ENCODE peak calls at places on chromosomes 7 and 10, in five cellular contexts. One of them, this sample, is unnamed.

GRCh38 chr10:21525367-21526183 is at the start of gene SKIDA1:
- DNase-seq in left ventricle myocardium inferior: peak
- DNase-seq in lung: peak
- DNase-seq in fibroblast of mammary gland: peak
- DNase-seq in brain microvascular endothelial cell: peak
- DNase-seq in this sample: peak

GRCh38 chr7:124700655-124701054 is 64.9 kb downstream of the GPR37 start:
- DNase-seq in brain microvascular endothelial cell: no peak
- DNase-seq in left ventricle myocardium inferior: no peak
- DNase-seq in lung: no peak
- DNase-seq in fibroblast of mammary gland: no peak
- DNase-seq in this sample: no peak

GRCh38 chr7:20152511-20152910 is 64.7 kb downstream of the MACC1 start:
- DNase-seq in brain microvascular endothelial cell: no peak
- DNase-seq in left ventricle myocardium inferior: no peak
- DNase-seq in fibroblast of mammary gland: no peak
- DNase-seq in lung: no peak
- DNase-seq in this sample: no peak

GRCh38 chr7:102009628-102010027 is 192.2 kb downstream of the CUX1 start:
- DNase-seq in brain microvascular endothelial cell: peak
- DNase-seq in fibroblast of mammary gland: no peak
- DNase-seq in left ventricle myocardium inferior: no peak
- DNase-seq in lung: no peak
- DNase-seq in this sample: no peak

GRCh38 chr10:15313844-15314243 is 57.2 kb downstream of the FAM171A1 start:
- DNase-seq in brain microvascular endothelial cell: peak
- DNase-seq in lung: no peak
- DNase-seq in fibroblast of mammary gland: no peak
- DNase-seq in left ventricle myocardium inferior: no peak
- DNase-seq in this sample: peak

GRCh38 chr10:44635181-44635580 is 250.3 kb upstream of the CXCL12 start:
- DNase-seq in left ventricle myocardium inferior: no peak
- DNase-seq in lung: no peak
- DNase-seq in fibroblast of mammary gland: no peak
- DNase-seq in brain microvascular endothelial cell: no peak
- DNase-seq in this sample: no peak

GRCh38 chr10:116417821-116418220 is 9.8 kb upstream of the PNLIPRP3 start:
- DNase-seq in lung: no peak
- DNase-seq in brain microvascular endothelial cell: no peak
- DNase-seq in left ventricle myocardium inferior: no peak
- DNase-seq in fibroblast of mammary gland: no peak
- DNase-seq in this sample: no peak

GRCh38 chr10:79111427-79111826 is 42.7 kb downstream of the ZMIZ1 start:
- DNase-seq in lung: no peak
- DNase-seq in left ventricle myocardium inferior: no peak
- DNase-seq in fibroblast of mammary gland: peak
- DNase-seq in brain microvascular endothelial cell: peak
- DNase-seq in this sample: no peak

GRCh38 chr10:28954211-28954610 is 276.9 kb downstream of the BAMBI start:
- DNase-seq in left ventricle myocardium inferior: no peak
- DNase-seq in brain microvascular endothelial cell: no peak
- DNase-seq in lung: no peak
- DNase-seq in fibroblast of mammary gland: no peak
- DNase-seq in this sample: no peak

GRCh38 chr10:62850646-62851045 is 34.5 kb upstream of the EGR2 start:
- DNase-seq in brain microvascular endothelial cell: no peak
- DNase-seq in lung: no peak
- DNase-seq in fibroblast of mammary gland: no peak
- DNase-seq in left ventricle myocardium inferior: no peak
- DNase-seq in this sample: no peak

GRCh38 chr10:71530781-71531180 is 134.1 kb downstream of the CDH23 start:
- DNase-seq in lung: no peak
- DNase-seq in left ventricle myocardium inferior: no peak
- DNase-seq in brain microvascular endothelial cell: no peak
- DNase-seq in fibroblast of mammary gland: no peak
- DNase-seq in this sample: no peak

GRCh38 chr10:20748551-20748950 is 148.6 kb downstream of the NEBL start:
- DNase-seq in lung: no peak
- DNase-seq in fibroblast of mammary gland: peak
- DNase-seq in brain microvascular endothelial cell: no peak
- DNase-seq in left ventricle myocardium inferior: no peak
- DNase-seq in this sample: no peak

GRCh38 chr7:49294611-49295010 is 370.3 kb downstream of the CDC14C start:
- DNase-seq in lung: no peak
- DNase-seq in fibroblast of mammary gland: peak
- DNase-seq in brain microvascular endothelial cell: no peak
- DNase-seq in left ventricle myocardium inferior: no peak
- DNase-seq in this sample: no peak

GRCh38 chr7:27961255-27961654 is 219.3 kb downstream of the JAZF1 start:
- DNase-seq in left ventricle myocardium inferior: no peak
- DNase-seq in fibroblast of mammary gland: peak
- DNase-seq in brain microvascular endothelial cell: peak
- DNase-seq in lung: no peak
- DNase-seq in this sample: no peak

GRCh38 chr7:46544396-46545008 is 623.4 kb upstream of the IGFBP3 start:
- DNase-seq in lung: no peak
- DNase-seq in brain microvascular endothelial cell: no peak
- DNase-seq in left ventricle myocardium inferior: no peak
- DNase-seq in fibroblast of mammary gland: peak
- DNase-seq in this sample: no peak

GRCh38 chr10:33556581-33556980 is 222.1 kb upstream of the NRP1 start:
- DNase-seq in brain microvascular endothelial cell: no peak
- DNase-seq in lung: no peak
- DNase-seq in left ventricle myocardium inferior: no peak
- DNase-seq in fibroblast of mammary gland: no peak
- DNase-seq in this sample: no peak

GRCh38 chr10:99532687-99533495 is at the start of gene NKX2-3:
- DNase-seq in brain microvascular endothelial cell: no peak
- DNase-seq in fibroblast of mammary gland: peak
- DNase-seq in left ventricle myocardium inferior: peak
- DNase-seq in lung: peak
- DNase-seq in this sample: no peak

GRCh38 chr7:134448359-134449229 is 10.3 kb downstream of the AKR1B1 start:
- DNase-seq in fibroblast of mammary gland: peak
- DNase-seq in brain microvascular endothelial cell: peak
- DNase-seq in left ventricle myocardium inferior: no peak
- DNase-seq in lung: no peak
- DNase-seq in this sample: no peak

GRCh38 chr10:132105302-132105995 is 39.7 kb downstream of the JAKMIP3 start:
- DNase-seq in lung: peak
- DNase-seq in left ventricle myocardium inferior: no peak
- DNase-seq in brain microvascular endothelial cell: no peak
- DNase-seq in fibroblast of mammary gland: no peak
- DNase-seq in this sample: no peak

GRCh38 chr10:84395581-84395980 is 67.2 kb downstream of the CCSER2 start:
- DNase-seq in brain microvascular endothelial cell: peak
- DNase-seq in left ventricle myocardium inferior: no peak
- DNase-seq in lung: no peak
- DNase-seq in fibroblast of mammary gland: no peak
- DNase-seq in this sample: no peak

GRCh38 chr10:62062752-62063512 is 161.4 kb downstream of the ARID5B start:
- DNase-seq in left ventricle myocardium inferior: no peak
- DNase-seq in brain microvascular endothelial cell: no peak
- DNase-seq in fibroblast of mammary gland: peak
- DNase-seq in lung: no peak
- DNase-seq in this sample: no peak

GRCh38 chr10:25805986-25806385 is 128.0 kb upstream of the MYO3A start:
- DNase-seq in lung: no peak
- DNase-seq in fibroblast of mammary gland: no peak
- DNase-seq in brain microvascular endothelial cell: no peak
- DNase-seq in left ventricle myocardium inferior: no peak
- DNase-seq in this sample: no peak

DNA sequence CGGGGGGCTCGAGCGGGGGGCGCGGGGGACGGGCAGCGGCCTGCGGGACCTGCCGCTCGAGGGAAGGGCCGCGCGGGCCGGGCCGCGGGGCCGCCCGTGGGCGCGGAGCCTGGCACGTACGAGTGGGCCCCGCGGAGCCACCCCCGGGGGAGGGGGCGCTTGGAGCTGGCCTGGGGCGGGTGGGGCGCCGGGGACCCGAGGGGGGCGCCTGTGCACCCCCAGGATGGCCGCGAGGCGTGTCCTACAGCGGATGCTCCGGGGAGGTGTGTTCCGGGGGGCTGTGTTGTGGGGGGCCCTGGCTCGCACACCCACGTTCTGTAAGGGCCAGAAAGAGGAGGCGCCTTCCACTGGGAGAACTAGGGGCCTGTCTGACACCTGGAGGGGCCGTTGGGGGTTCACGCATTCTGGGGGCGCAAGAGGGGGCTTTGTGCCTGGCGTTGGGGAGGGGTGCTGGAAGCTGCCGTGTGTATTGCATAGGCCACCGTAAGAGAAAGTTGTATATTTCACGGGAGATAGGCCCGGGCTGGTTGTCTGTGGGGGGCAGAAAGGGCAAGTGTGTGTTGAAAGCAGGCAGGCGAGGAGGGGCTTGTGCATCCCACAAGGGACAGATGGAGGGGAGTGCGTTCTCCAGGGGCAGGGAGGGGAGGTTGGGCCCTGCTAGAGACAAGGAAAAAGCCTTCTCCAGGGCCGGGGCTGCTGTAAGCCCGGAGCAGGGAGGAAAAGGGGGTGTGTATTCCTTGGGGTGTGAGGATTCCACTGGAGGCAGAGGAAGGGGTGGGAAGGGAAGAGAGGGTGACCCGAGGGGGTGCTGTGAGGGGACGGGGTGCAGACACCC is 689 bp downstream of the VPS37D start:
- DNase-seq in left ventricle myocardium inferior: no peak
- DNase-seq in fibroblast of mammary gland: no peak
- DNase-seq in lung: no peak
- DNase-seq in brain microvascular endothelial cell: no peak
- DNase-seq in this sample: no peak
- H3K4me3 ChIP-seq in left ventricle myocardium inferior: peak
- H3K4me3 ChIP-seq in fibroblast of mammary gland: peak
- H3K4me3 ChIP-seq in lung: peak
- H3K4me3 ChIP-seq in brain microvascular endothelial cell: peak
- H3K4me3 ChIP-seq in this sample: peak

GRCh38 chr7:5394264-5395105 is 29.1 kb downstream of the TNRC18 start:
- DNase-seq in fibroblast of mammary gland: no peak
- DNase-seq in left ventricle myocardium inferior: no peak
- DNase-seq in brain microvascular endothelial cell: no peak
- DNase-seq in lung: no peak
- DNase-seq in this sample: no peak

GRCh38 chr7:5397657-5398237 is 25.9 kb downstream of the TNRC18 start:
- DNase-seq in brain microvascular endothelial cell: no peak
- DNase-seq in lung: no peak
- DNase-seq in fibroblast of mammary gland: no peak
- DNase-seq in left ventricle myocardium inferior: no peak
- DNase-seq in this sample: no peak

GRCh38 chr7:5395246-5395645 is 28.4 kb downstream of the TNRC18 start:
- DNase-seq in fibroblast of mammary gland: no peak
- DNase-seq in left ventricle myocardium inferior: no peak
- DNase-seq in brain microvascular endothelial cell: no peak
- DNase-seq in lung: no peak
- DNase-seq in this sample: no peak

GRCh38 chr7:5396542-5396941 is 27.1 kb downstream of the TNRC18 start:
- DNase-seq in lung: peak
- DNase-seq in brain microvascular endothelial cell: no peak
- DNase-seq in left ventricle myocardium inferior: no peak
- DNase-seq in fibroblast of mammary gland: peak
- DNase-seq in this sample: no peak

DNA sequence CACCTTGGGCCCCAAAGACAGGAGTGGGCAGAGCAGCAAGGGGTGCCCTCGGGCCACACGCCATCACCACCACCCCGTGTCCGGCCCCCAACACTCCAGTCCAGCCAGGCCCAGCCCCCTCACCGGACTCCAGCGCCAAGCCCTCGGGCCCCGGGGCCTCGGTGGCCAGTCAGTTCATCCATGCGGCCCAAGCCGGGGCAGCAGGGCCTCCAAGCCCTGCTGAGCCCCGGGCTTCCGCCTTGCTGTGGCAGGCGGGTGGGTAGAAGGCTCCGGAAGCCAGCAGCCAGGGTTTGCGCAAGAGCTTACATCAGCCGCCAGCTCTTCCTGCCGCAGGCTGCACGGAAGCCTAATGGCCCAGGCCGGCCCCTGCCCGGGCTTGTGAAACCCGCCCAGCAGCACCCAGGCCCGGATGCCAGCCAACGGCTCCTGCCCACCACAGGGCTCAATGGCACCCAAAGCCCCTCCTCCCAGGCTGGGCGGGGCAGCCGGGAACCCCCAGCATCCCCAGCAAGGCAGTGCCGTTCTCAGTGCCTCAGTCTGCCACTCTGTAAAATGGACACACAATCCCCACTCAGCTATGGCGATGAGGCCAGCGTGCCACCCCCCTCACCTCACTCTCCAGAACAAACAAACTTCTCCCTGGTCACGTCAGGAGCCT is 26.5 kb downstream of the TNRC18 start:
- DNase-seq in fibroblast of mammary gland: peak
- DNase-seq in left ventricle myocardium inferior: peak
- DNase-seq in brain microvascular endothelial cell: no peak
- DNase-seq in lung: peak
- DNase-seq in this sample: peak
- H3K4me3 ChIP-seq in fibroblast of mammary gland: peak
- H3K4me3 ChIP-seq in left ventricle myocardium inferior: peak
- H3K4me3 ChIP-seq in brain microvascular endothelial cell: no peak
- H3K4me3 ChIP-seq in lung: peak
- H3K4me3 ChIP-seq in this sample: peak

GRCh38 chr10:88705951-88706350 is at the start of gene LIPK:
- DNase-seq in brain microvascular endothelial cell: no peak
- DNase-seq in lung: no peak
- DNase-seq in left ventricle myocardium inferior: no peak
- DNase-seq in fibroblast of mammary gland: no peak
- DNase-seq in this sample: no peak

GRCh38 chr10:88702848-88703597 is 3.0 kb upstream of the LIPK start:
- DNase-seq in brain microvascular endothelial cell: no peak
- DNase-seq in lung: no peak
- DNase-seq in fibroblast of mammary gland: peak
- DNase-seq in left ventricle myocardium inferior: no peak
- DNase-seq in this sample: no peak

GRCh38 chr10:88707429-88708110 is 1.5 kb downstream of the LIPK start:
- DNase-seq in brain microvascular endothelial cell: peak
- DNase-seq in left ventricle myocardium inferior: no peak
- DNase-seq in fibroblast of mammary gland: peak
- DNase-seq in lung: no peak
- DNase-seq in this sample: no peak
- H3K4me3 ChIP-seq in brain microvascular endothelial cell: no peak
- H3K4me3 ChIP-seq in left ventricle myocardium inferior: no peak
- H3K4me3 ChIP-seq in fibroblast of mammary gland: no peak
- H3K4me3 ChIP-seq in lung: no peak
- H3K4me3 ChIP-seq in this sample: no peak

DNA sequence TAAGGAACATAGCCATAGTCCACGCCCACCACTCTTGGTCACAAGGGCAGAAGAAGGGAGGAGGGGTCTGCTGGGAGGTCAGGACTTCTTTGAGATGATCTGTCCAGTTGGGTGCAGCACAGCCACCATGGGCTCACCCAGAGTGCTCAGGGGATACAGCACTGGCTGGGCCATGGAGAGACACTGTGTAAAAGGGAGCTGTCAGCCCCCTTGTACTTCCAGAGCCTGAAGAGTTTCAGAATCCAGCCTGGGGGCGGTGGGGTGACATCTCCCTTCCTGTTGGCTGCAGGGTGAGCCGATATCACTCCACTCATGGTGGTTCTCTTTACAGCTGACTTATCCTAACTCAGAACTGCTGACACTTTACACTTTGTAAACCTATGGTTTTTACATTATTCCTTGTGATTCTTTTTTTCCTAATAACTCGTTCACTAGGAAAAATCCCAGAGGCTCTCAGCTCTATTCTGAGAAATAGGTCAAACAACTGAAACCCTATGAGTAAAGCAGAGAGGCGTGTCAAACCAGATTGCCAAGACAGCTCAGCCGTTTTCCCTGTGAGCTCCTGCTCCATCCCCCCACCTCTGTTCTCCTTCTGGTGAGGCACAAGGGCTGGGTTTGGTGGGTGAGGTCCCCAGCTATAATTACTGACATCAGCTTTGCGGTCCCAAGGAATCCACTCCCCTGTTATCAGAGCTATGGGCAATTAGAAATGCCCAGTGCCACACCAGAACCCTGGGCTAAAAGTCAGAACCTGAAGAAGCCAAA is 3.3 kb upstream of the MRPS24 start:
- DNase-seq in brain microvascular endothelial cell: peak
- DNase-seq in lung: no peak
- DNase-seq in fibroblast of mammary gland: peak
- DNase-seq in left ventricle myocardium inferior: no peak
- DNase-seq in this sample: peak
- H3K4me3 ChIP-seq in brain microvascular endothelial cell: no peak
- H3K4me3 ChIP-seq in lung: no peak
- H3K4me3 ChIP-seq in fibroblast of mammary gland: no peak
- H3K4me3 ChIP-seq in left ventricle myocardium inferior: no peak
- H3K4me3 ChIP-seq in this sample: no peak